ENCODE peak calls at places on chromosomes 3 and 15, in four cellular contexts. D is IMR-90, C is NAMALWA, H is neuronal stem cell. V is an unnamed sample.
A peak's percentile ranks its signal among the peaks of the same experiment; 100 is the strongest.

GRCh38 chr3:12679468-12679867 is 15.6 kb upstream of the RAF1 start:
- DNase-seq in D (peak; percentile 94), C (no peak), H (no peak), V (no peak)

GRCh38 chr3:171261487-171261886 is 198.7 kb downstream of the TNIK start:
- DNase-seq in D (peak; percentile 24), C (no peak), H (no peak), V (no peak)

GRCh38 chr3:43638594-43639447 is 17.0 kb upstream of the ANO10 start:
- DNase-seq in D (peak; percentile 34), C (peak; percentile 28), H (no peak), V (no peak)

GRCh38 chr3:57152761-57153160 is 12.4 kb downstream of the IL17RD start:
- DNase-seq in D (no peak), C (no peak), H (no peak), V (no peak)

GRCh38 chr15:70023064-70023768 is 74.5 kb downstream of the TLE3 start:
- DNase-seq in D (peak; percentile 75), C (peak; percentile 49), H (no peak), V (no peak)

GRCh38 chr3:146390967-146391366 is 78.4 kb downstream of the PLSCR2 start:
- DNase-seq in D (peak; percentile 91), C (no peak), H (no peak), V (peak; percentile 26)

GRCh38 chr3:10198761-10199688 is 34.3 kb downstream of the IRAK2 start:
- DNase-seq in D (peak; percentile 88), C (peak; percentile 48), H (no peak), V (no peak)

GRCh38 chr3:185409957-185410356 is 47.0 kb downstream of the MAP3K13 start:
- DNase-seq in D (no peak), C (no peak), H (no peak), V (no peak)

GRCh38 chr3:12725436-12725835 is 33.6 kb downstream of the TMEM40 start:
- DNase-seq in D (no peak), C (no peak), H (no peak), V (no peak)

V was measured in pulmonary artery endothelial cell.